ENCODE peak calls at places on chromosomes 4 and X, in four cellular contexts. F is A549, L is K562, N is HCT116. U is an unnamed sample.

GRCh38 chr4:143389543-143390195 is 53.0 kb downstream of the GAB1 start:
- DNase-seq in N (no peak), L (no peak), F (no peak), U (no peak)

GRCh38 chr4:23815351-23815750 is 74.5 kb downstream of the PPARGC1A start:
- DNase-seq in N (no peak), F (no peak), L (no peak), U (peak; percentile 52)

GRCh38 chr4:104015680-104016079 is 295.9 kb upstream of the TACR3 start:
- DNase-seq in L (no peak), N (peak; percentile 28), F (peak; percentile 14), U (peak; percentile 25)

GRCh38 chrX:72609313-72609712 is 36.7 kb upstream of the HDAC8 start:
- DNase-seq in F (peak; percentile 36), N (no peak), L (peak; percentile 8), U (peak; percentile 1)

GRCh38 chrX:53686151-53686885 is at the start of gene HUWE1:
- DNase-seq in N (no peak), L (peak; percentile 74), F (peak; percentile 86), U (peak; percentile 88)

GRCh38 chr4:2054217-2054616 is 4.9 kb upstream of the NAT8L start:
- DNase-seq in L (no peak), N (no peak), F (no peak), U (no peak)

GRCh38 chr4:40122941-40123340 is 66.3 kb downstream of the N4BP2 start:
- DNase-seq in F (no peak), N (no peak), L (no peak), U (no peak)

GRCh38 chr4:42555828-42556227 is 101.1 kb downstream of the ATP8A1 start:
- DNase-seq in L (no peak), N (no peak), F (no peak), U (no peak)

GRCh38 chr4:187606581-187606980 is 389.0 kb upstream of the ZFP42 start:
- DNase-seq in F (peak; percentile 54), N (peak; percentile 54), L (peak; percentile 67), U (peak; percentile 64)

GRCh38 chrX:21733705-21734104 is 24.2 kb downstream of the SMPX start:
- DNase-seq in F (no peak), N (no peak), L (no peak), U (no peak)

GRCh38 chr4:169345207-169345788 is 74.5 kb upstream of the SH3RF1 start:
- DNase-seq in N (peak; percentile 40), F (no peak), L (no peak), U (no peak)
- TF ChIP-seq MAX in N (peak; percentile 35), F (no peak), L (no peak), U (no peak)

GRCh38 chr4:25978327-25978726 is 64.3 kb downstream of the SMIM20 start:
- DNase-seq in F (no peak), L (no peak), N (no peak), U (no peak)
- TF ChIP-seq MAX in F (no peak), L (no peak), N (no peak), U (no peak)

DNA sequence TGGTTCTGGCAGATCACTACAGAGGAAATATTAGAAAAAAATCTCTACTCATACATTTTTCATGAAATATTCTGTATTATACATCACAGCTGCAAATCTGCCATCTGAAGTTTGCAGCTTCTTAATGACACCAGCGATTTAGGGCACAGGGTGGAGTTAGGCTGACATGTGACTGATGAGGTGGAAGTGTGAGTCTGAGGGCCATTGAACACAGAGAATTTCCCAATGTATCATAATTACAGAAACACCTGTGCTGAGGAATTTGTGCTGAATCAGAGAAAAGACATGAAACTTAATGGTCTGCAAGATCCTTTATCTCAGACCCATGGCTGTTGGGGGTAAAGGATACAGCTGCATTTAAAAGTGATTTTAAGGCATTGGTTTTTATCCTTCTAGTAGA is 2025.7 kb upstream of the AGA start:
- DNase-seq in N (no peak), L (no peak), F (no peak), U (no peak)
- TF ChIP-seq MAX in N (no peak), L (no peak), F (no peak), U (no peak)

GRCh38 chr4:27006247-27006603 is 145.6 kb downstream of the STIM2 start:
- DNase-seq in N (no peak), F (no peak), L (no peak), U (no peak)

GRCh38 chr4:27001398-27002164 is 140.9 kb downstream of the STIM2 start:
- DNase-seq in F (no peak), N (no peak), L (no peak), U (no peak)

GRCh38 chr4:27005512-27006246 is 145.0 kb downstream of the STIM2 start:
- DNase-seq in L (no peak), N (no peak), F (no peak), U (no peak)

GRCh38 chr4:27000820-27001219 is 140.2 kb downstream of the STIM2 start:
- DNase-seq in F (peak; percentile 14), L (no peak), N (no peak), U (peak; percentile 18)

DNA sequence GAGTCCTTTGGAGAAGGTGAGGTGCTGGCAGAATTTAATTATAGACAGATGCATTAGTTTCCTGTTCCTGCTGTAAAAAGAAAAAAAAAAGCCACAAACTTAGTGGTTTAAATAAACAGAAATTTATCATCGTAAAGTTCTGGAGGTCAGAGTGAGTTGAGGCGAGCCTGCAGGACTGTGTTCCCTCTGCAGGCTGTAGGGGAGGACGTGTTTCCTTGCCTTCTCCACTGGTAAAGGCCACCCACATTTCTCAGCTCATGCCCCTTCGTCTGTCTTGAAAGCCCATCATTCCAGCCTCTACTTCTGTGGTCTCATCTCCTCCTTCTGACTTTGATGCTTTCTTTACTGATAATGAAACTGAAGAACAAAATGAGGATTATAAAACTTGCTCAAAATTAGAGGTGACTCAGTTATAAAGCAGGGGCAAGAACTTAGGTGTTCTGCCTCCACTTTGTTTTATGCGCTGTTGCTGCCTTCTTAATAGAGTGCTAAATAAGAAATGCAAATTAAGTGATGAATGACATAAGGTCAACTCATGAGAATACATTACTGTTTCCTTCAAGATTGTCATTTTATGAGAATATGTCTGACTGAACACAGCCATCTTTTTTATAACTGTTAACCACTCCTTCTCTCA is 143.1 kb downstream of the STIM2 start:
- DNase-seq in N (no peak), L (no peak), F (no peak), U (peak; percentile 28)
- TF ChIP-seq MAX in N (no peak), L (no peak), F (no peak), U (no peak)

GRCh38 chr4:159153669-159154068 is 50.8 kb downstream of the RAPGEF2 start:
- DNase-seq in L (no peak), N (no peak), F (no peak), U (no peak)

GRCh38 chr4:159150380-159150779 is 47.5 kb downstream of the RAPGEF2 start:
- DNase-seq in L (no peak), N (no peak), F (no peak), U (no peak)

GRCh38 chr4:159155119-159155518 is 52.2 kb downstream of the RAPGEF2 start:
- DNase-seq in F (no peak), N (no peak), L (no peak), U (no peak)

GRCh38 chr4:159151701-159152100 is 48.8 kb downstream of the RAPGEF2 start:
- DNase-seq in N (no peak), L (no peak), F (no peak), U (no peak)

DNA sequence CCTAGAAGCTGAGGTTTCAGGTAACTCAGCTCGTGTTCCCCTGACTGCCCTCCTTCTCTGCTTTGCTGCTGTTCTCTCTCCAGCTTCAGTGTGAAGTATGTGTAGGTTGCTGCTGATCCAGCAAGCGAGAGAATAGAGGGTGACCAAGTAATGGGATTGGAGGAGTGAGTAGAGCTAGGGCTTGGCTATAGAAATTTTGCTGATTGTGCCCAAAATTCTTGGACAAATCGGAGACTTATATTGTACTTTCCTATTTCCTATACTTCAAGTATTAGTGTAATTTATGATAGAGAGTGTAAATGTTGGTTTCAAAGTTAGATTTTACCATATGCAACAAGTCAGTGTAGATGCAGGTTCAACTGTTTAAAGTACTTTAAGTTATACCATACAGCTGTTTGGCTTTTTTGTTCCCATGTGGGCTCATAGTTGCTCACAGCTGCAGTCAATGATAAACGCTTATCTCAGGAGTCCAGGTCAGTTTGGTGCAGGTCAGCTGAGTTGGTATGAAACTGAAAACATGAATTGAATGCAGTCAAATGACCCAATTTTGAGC is 48.0 kb downstream of the RAPGEF2 start:
- DNase-seq in L (peak; percentile 78), F (no peak), N (no peak), U (no peak)
- TF ChIP-seq MAX in L (peak; percentile 33), F (no peak), N (no peak), U (no peak)

DNA sequence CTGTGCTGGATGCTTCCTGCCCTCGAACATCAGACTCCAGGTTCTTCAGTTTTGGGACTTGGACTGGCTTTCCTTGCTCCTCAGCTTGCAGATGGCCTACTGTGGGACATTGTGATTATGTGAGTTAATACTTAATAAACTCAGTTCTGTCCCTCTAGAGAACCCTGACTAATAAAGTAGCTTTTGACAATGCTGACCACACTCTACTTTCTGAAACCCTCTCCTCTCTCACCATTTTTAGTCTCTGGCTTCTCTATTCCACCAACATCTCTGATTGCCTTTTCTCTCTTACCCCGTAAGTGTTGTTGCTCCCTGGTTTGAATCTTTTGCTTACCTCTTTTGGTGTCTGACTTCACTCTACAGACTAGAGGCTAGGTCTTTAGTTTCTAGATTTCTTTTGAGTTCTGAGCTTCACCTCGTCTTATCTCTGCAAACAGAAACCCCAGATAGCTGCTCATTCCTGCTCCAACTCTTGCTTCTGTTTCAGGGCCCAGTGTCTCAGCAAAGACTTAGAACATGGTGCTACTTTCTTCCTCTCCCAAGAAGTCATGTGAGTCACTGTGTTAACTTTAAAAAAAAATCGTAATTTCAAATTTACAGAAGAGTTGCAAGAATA is 11.4 kb downstream of the TMSB4X start:
- DNase-seq in N (no peak), F (no peak), L (peak; percentile 15), U (no peak)
- TF ChIP-seq MAX in N (no peak), F (no peak), L (no peak), U (no peak)